ENCODE peak calls at places on chromosome 7, in eight cellular contexts. K is heart right ventricle; S is lung; H is CD8-positive, alpha-beta T cell; D is left ventricle myocardium inferior; E is esophagus muscularis mucosa; U is WERI-Rb-1; X is A549. V is an unnamed sample.

GRCh38 chr7:93175219-93175618 is 27.0 kb upstream of the SAMD9L start:
- DNase-seq in X (no peak), E (no peak), H (no peak), U (no peak), S (no peak), D (no peak), K (no peak), V (no peak)

GRCh38 chr7:33909755-33910154 is 4.4 kb downstream of the BMPER start:
- DNase-seq in D (no peak), H (no peak), S (no peak), E (no peak), X (no peak), K (no peak), U (no peak), V (no peak)

GRCh38 chr7:115038158-115038557 is 116.3 kb downstream of the MDFIC start:
- DNase-seq in U (no peak), S (no peak), K (no peak), H (no peak), D (no peak), E (no peak), X (no peak), V (no peak)

GRCh38 chr7:20219446-20220292 is 2.5 kb upstream of the MACC1 start:
- DNase-seq in U (no peak), S (peak; percentile 53), K (peak; percentile 73), H (no peak), D (peak; percentile 69), X (no peak), E (no peak), V (no peak)

GRCh38 chr7:155453296-155454182 is 4.4 kb upstream of the EN2 start:
- DNase-seq in D (no peak), X (no peak), E (no peak), U (no peak), H (no peak), K (no peak), S (no peak), V (no peak)

GRCh38 chr7:99173787-99174186 is 29.9 kb upstream of the SMURF1 start:
- DNase-seq in D (no peak), X (no peak), K (no peak), E (no peak), H (no peak), S (peak; percentile 31), U (no peak), V (no peak)

GRCh38 chr7:1331026-1331425 is 98.4 kb downstream of the UNCX start:
- DNase-seq in X (no peak), U (no peak), K (no peak), D (no peak), S (no peak), H (no peak), E (no peak), V (no peak)

GRCh38 chr7:47678641-47679380 is 96.9 kb upstream of the TNS3 start:
- DNase-seq in K (no peak), D (no peak), H (no peak), E (no peak), X (no peak), S (no peak), U (no peak), V (no peak)

GRCh38 chr7:52708846-52709245 is 326.6 kb upstream of the POM121L12 start:
- DNase-seq in E (no peak), K (no peak), X (no peak), S (no peak), U (no peak), H (no peak), D (no peak), V (no peak)

GRCh38 chr7:151699920-151700319 is 177.0 kb downstream of the PRKAG2 start:
- DNase-seq in H (no peak), X (no peak), K (no peak), D (no peak), U (no peak), S (no peak), E (no peak), V (no peak)

GRCh38 chr7:38863609-38864291 is 45.2 kb downstream of the VPS41 start:
- DNase-seq in K (no peak), U (no peak), S (no peak), X (no peak), H (no peak), E (no peak), D (no peak), V (no peak)

GRCh38 chr7:147079083-147079482 is 962.5 kb downstream of the CNTNAP2 start:
- DNase-seq in U (no peak), K (no peak), H (no peak), X (no peak), S (no peak), D (no peak), E (no peak), V (no peak)

GRCh38 chr7:77846317-77847092 is 47.9 kb downstream of the PHTF2 start:
- DNase-seq in D (no peak), K (no peak), E (no peak), X (no peak), H (no peak), S (no peak), U (no peak), V (no peak)

GRCh38 chr7:64621656-64622055 is 44.3 kb upstream of the ZNF107 start:
- DNase-seq in K (no peak), S (no peak), X (no peak), D (no peak), U (no peak), E (no peak), H (no peak), V (no peak)
- H3K27ac ChIP-seq in K (no peak overlapping the region), S (no peak overlapping the region), X (no peak overlapping the region), D (no peak overlapping the region), U (no peak overlapping the region), E (no peak overlapping the region), H (no peak overlapping the region), V (no peak overlapping the region)

GRCh38 chr7:74023786-74024185 is 4.2 kb upstream of the ELN start:
- DNase-seq in S (no peak), D (no peak), K (no peak), H (no peak), E (no peak), U (no peak), X (no peak), V (no peak)
- H3K27ac ChIP-seq in S (no peak overlapping the region), D (peak overlapping the region; percentile 54), K (no peak overlapping the region), H (no peak overlapping the region), E (peak overlapping the region; percentile 64), U (no peak overlapping the region), X (peak overlapping the region; percentile 70), V (no peak overlapping the region)

GRCh38 chr7:87359366-87359765 is 13.9 kb downstream of the CROT start:
- DNase-seq in S (no peak), H (no peak), X (no peak), E (no peak), K (no peak), D (no peak), U (no peak), V (no peak)
- H3K27ac ChIP-seq in S (no peak overlapping the region), H (no peak overlapping the region), X (no peak overlapping the region), E (no peak overlapping the region), K (no peak overlapping the region), D (no peak overlapping the region), U (no peak overlapping the region), V (no peak overlapping the region)

DNA sequence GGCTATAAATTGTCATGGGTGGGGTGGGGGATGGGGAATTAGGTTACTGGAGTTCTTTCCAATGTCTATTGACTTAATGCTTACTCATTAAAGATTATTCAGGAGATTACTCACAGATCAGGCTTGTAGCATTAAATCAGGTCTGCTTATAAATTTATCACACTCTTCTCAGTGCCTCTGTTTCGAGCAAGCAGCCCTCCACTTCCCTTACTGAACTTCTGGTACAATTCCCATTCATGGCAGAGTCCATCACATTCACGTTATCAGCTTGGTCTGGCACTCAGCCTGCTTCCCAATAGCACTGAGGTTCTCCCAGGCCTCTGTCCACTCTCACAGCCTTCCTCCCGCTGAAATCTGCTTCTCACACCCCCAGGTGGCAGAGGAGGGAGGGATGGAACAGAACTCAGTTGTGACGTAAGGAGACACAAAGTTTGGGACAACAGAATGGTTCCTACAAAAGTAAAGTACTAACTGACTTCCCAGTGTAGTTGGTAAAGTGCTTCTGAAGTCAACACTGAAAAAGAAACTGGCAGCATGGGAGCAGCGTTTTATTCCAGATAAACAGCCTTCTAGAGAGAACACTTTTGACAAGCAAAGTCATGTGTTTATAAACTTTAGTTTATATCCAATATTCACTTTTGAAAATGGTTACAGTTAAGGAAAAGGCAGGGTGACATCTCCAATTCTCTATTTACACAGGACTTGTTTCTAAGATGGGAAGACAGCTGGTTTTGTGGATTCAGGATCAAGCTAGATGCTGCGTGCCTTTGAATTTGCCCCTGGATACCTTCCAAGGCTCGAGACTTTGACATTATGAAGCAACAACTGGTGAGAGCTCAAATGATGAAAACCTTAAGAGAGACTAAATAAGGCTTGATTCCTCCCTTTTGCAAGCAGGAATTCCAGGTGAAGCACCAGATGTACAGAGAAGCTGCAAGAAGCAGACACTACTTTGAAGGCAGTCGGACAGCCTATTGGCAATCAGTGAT is 81.4 kb downstream of the ATXN7L1 start:
- DNase-seq in D (peak; percentile 48), U (no peak), H (no peak), K (peak; percentile 33), S (no peak), X (no peak), E (no peak), V (no peak)
- H3K27ac ChIP-seq in D (peak overlapping the region; percentile 57), U (no peak overlapping the region), H (no peak overlapping the region), K (no peak overlapping the region), S (no peak overlapping the region), X (peak overlapping the region; percentile 37), E (peak overlapping the region; percentile 82), V (no peak overlapping the region)

GRCh38 chr7:81499262-81500116 is 270.4 kb downstream of the HGF start:
- DNase-seq in K (peak; percentile 45), U (no peak), H (no peak), S (no peak), D (no peak), X (peak; percentile 52), E (no peak), V (no peak)
- H3K27ac ChIP-seq in K (peak overlapping the region; percentile 57), U (no peak overlapping the region), H (no peak overlapping the region), S (no peak overlapping the region), D (peak overlapping the region; percentile 54), X (peak overlapping the region; percentile 76), E (peak overlapping the region; percentile 72), V (peak overlapping the region; percentile 36)